ENCODE peak calls at places on chromosomes 3 and 15, in four cellular contexts. E is heart left ventricle, Q is aorta, T is OCI-LY7. O is an unnamed sample.
A peak's percentile ranks its signal among the peaks of the same experiment; 100 is the strongest.

GRCh38 chr3:110521019-110521418 is 550.6 kb upstream of the NECTIN3 start:
- DNase-seq in E (no peak), Q (no peak), T (no peak), O (no peak)

GRCh38 chr3:95460274-95460673 is 1354.1 kb upstream of the EPHA6 start:
- DNase-seq in E (peak; percentile 17), Q (no peak), T (no peak), O (peak; percentile 21)

GRCh38 chr15:79003301-79003700 is 58.5 kb upstream of the CTSH start:
- DNase-seq in E (no peak), Q (peak; percentile 22), T (no peak), O (no peak)

GRCh38 chr3:179067839-179068238 is 3.8 kb downstream of the ZMAT3 start:
- DNase-seq in E (no peak), Q (no peak), T (no peak), O (no peak)

GRCh38 chr3:97932387-97932801 is 39.8 kb downstream of the RIOX2 start:
- DNase-seq in E (peak; percentile 25), Q (no peak), T (no peak), O (no peak)

GRCh38 chr15:80710635-80711553 is 15.8 kb downstream of the ABHD17C start:
- DNase-seq in E (no peak), Q (no peak), T (no peak), O (no peak)

GRCh38 chr3:46162975-46163550 is 45.0 kb downstream of the CCR1 start:
- DNase-seq in E (no peak), Q (no peak), T (no peak), O (no peak)

GRCh38 chr3:149784064-149784704 is 8.2 kb downstream of the ANKUB1 start:
- DNase-seq in E (no peak), Q (no peak), T (no peak), O (no peak)

GRCh38 chr3:104612218-104612617 is 754.5 kb upstream of the ALCAM start:
- DNase-seq in E (no peak), Q (no peak), T (no peak), O (no peak)

GRCh38 chr3:196931828-196932587 is 10.3 kb downstream of the NCBP2 start:
- DNase-seq in E (no peak), Q (no peak), T (peak; percentile 81), O (no peak)

GRCh38 chr15:70088887-70089691 is 8.6 kb downstream of the TLE3 start:
- DNase-seq in E (peak; percentile 34), Q (no peak), T (no peak), O (no peak)

GRCh38 chr15:92719024-92719423 is 63.4 kb upstream of the FAM174B start:
- DNase-seq in E (no peak), Q (no peak), T (no peak), O (no peak)

GRCh38 chr15:92711457-92711831 is 55.9 kb upstream of the FAM174B start:
- DNase-seq in E (no peak), Q (no peak), T (no peak), O (no peak)

GRCh38 chr15:92714071-92714456 is 58.5 kb upstream of the FAM174B start:
- DNase-seq in E (no peak), Q (no peak), T (no peak), O (no peak)

GRCh38 chr15:92715753-92716152 is 60.2 kb upstream of the FAM174B start:
- DNase-seq in E (no peak), Q (no peak), T (no peak), O (no peak)

GRCh38 chr15:92714457-92715401 is 59.2 kb upstream of the FAM174B start:
- DNase-seq in E (peak; percentile 76), Q (peak; percentile 79), T (peak; percentile 54), O (peak; percentile 80)
- H3K27ac ChIP-seq in E (peak overlapping the region; percentile 41), Q (peak overlapping the region; percentile 8), T (no peak overlapping the region), O (peak overlapping the region; percentile 74)

GRCh38 chr3:121627211-121627610 is 33.5 kb downstream of the HCLS1 start:
- DNase-seq in E (no peak), Q (no peak), T (no peak), O (no peak)
- H3K4me3 ChIP-seq in E (no peak overlapping the region), Q (no peak overlapping the region), T (no peak overlapping the region), O (no peak overlapping the region)

DNA sequence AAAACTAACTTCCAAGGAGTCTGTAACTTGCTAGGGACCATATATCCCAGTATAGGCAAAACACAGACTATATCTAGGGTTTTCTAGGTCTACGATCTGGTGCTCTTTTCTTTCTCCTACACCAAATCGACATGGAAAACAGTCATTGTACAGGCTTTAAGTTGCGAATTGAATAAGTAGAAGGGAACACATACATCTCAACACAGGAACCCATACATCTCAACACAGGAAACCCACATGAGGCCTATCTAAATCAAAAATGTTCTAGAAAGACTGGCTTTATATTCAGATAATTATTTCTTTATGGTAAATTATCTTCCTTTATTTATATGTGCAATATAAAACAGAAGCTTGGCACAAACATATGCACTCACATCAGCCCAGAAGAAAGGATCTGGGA is 126.6 kb downstream of the ADAM10 start:
- DNase-seq in E (no peak), Q (no peak), T (no peak), O (no peak)
- H3K9me3 ChIP-seq in E (no peaks in the 10 kb centered on the region), Q (no peaks in the 10 kb centered on the region), T (peaks cover 5% of the 10 kb centered on the region), O (no peaks in the 10 kb centered on the region)

DNA sequence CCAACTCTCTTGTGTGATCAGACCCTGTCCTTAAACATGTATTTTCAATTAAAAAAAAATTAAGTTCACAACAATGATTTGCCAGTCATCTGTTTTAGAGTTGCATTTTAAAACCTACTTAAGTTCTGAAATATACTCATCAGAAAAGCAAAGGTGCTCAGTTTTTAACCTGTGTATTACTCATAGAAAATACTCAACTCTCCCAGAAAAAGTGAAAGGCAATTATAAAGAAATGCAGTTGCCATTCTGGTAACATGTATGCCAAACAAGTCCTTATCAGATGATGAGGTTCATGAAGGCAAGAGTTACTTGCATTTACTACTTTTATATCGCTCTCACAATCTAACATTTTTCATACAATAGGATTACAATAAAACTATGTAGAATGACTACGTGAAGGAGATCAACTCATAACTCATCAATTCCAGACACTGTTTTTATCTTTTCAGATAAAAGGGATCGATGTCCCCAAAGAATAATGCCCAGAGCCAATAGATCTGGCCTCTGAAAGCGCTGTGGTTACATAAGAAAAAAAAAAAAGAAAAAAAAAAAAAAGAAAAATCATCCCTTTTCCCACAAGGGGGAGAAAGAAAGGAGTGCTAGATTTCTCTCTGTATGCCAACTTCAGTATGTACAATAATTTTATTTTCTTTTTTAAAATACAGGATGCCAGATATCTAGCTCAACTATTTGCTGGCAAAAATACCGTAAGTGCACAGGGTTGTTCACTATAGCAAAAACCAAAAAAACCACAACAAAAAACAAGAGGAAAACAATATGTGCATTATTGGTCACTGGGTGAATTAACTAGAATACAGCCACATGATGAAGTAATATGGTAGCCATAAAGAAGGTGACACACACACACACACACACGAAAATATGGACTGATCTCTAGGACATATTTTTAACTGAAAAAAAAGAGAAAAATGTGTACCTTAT is 137.4 kb downstream of the NR1I2 start:
- DNase-seq in E (no peak), Q (no peak), T (no peak), O (no peak)
- H3K27ac ChIP-seq in E (no peak overlapping the region), Q (no peak overlapping the region), T (no peak overlapping the region), O (no peak overlapping the region)

O was measured in heart right ventricle.